ENCODE peak calls at places on chromosomes 11 and 22, in eight cellular contexts. One of them, this sample, is unnamed.

GRCh38 chr22:19847345-19847632 is 7.4 kb downstream of the GNB1L start:
- DNase-seq in Peyer's patch: no peak
- DNase-seq in IMR-90: no peak
- DNase-seq in transverse colon: no peak
- DNase-seq in psoas muscle: no peak
- DNase-seq in heart left ventricle: no peak
- DNase-seq in HCT116: no peak
- DNase-seq in GM23338: no peak
- DNase-seq in this sample: no peak

GRCh38 chr11:89477175-89477574 is 14.0 kb downstream of the NOX4 start:
- DNase-seq in Peyer's patch: no peak
- DNase-seq in IMR-90: no peak
- DNase-seq in transverse colon: peak; percentile 16
- DNase-seq in psoas muscle: no peak
- DNase-seq in heart left ventricle: no peak
- DNase-seq in HCT116: peak; percentile 12
- DNase-seq in GM23338: peak; percentile 55
- DNase-seq in this sample: no peak

GRCh38 chr11:65060913-65061408 is 2.6 kb upstream of the NAALADL1 start:
- DNase-seq in Peyer's patch: no peak
- DNase-seq in IMR-90: no peak
- DNase-seq in transverse colon: no peak
- DNase-seq in psoas muscle: no peak
- DNase-seq in heart left ventricle: no peak
- DNase-seq in HCT116: no peak
- DNase-seq in GM23338: peak; percentile 75
- DNase-seq in this sample: peak; percentile 48

GRCh38 chr11:61717286-61718033 is 35.0 kb upstream of the MYRF start:
- DNase-seq in Peyer's patch: no peak
- DNase-seq in IMR-90: no peak
- DNase-seq in transverse colon: no peak
- DNase-seq in psoas muscle: no peak
- DNase-seq in heart left ventricle: no peak
- DNase-seq in HCT116: no peak
- DNase-seq in GM23338: no peak
- DNase-seq in this sample: no peak

GRCh38 chr11:86431258-86431657 is 56.6 kb downstream of the CCDC81 start:
- DNase-seq in Peyer's patch: no peak
- DNase-seq in IMR-90: no peak
- DNase-seq in transverse colon: no peak
- DNase-seq in psoas muscle: no peak
- DNase-seq in heart left ventricle: no peak
- DNase-seq in HCT116: no peak
- DNase-seq in GM23338: no peak
- DNase-seq in this sample: no peak

GRCh38 chr11:65593518-65594414 is 1.8 kb downstream of the KCNK7 start:
- DNase-seq in Peyer's patch: peak; percentile 69
- DNase-seq in IMR-90: no peak
- DNase-seq in transverse colon: peak; percentile 49
- DNase-seq in psoas muscle: peak; percentile 87
- DNase-seq in heart left ventricle: no peak
- DNase-seq in HCT116: no peak
- DNase-seq in GM23338: peak; percentile 83
- DNase-seq in this sample: no peak

GRCh38 chr22:42342426-42343135 is 72.1 kb upstream of the TCF20 start:
- DNase-seq in Peyer's patch: no peak
- DNase-seq in IMR-90: no peak
- DNase-seq in transverse colon: no peak
- DNase-seq in psoas muscle: no peak
- DNase-seq in heart left ventricle: no peak
- DNase-seq in HCT116: no peak
- DNase-seq in GM23338: no peak
- DNase-seq in this sample: no peak

GRCh38 chr11:61980783-61981541 is 13.5 kb upstream of the FTH1 start:
- DNase-seq in Peyer's patch: peak; percentile 63
- DNase-seq in IMR-90: no peak
- DNase-seq in transverse colon: no peak
- DNase-seq in psoas muscle: no peak
- DNase-seq in heart left ventricle: no peak
- DNase-seq in HCT116: no peak
- DNase-seq in GM23338: no peak
- DNase-seq in this sample: no peak

GRCh38 chr11:120708511-120709183 is 197.1 kb downstream of the GRIK4 start:
- DNase-seq in Peyer's patch: no peak
- DNase-seq in IMR-90: no peak
- DNase-seq in transverse colon: no peak
- DNase-seq in psoas muscle: no peak
- DNase-seq in heart left ventricle: no peak
- DNase-seq in HCT116: no peak
- DNase-seq in GM23338: no peak
- DNase-seq in this sample: no peak

GRCh38 chr11:9004310-9004945 is 627 bp upstream of the NRIP3 start:
- DNase-seq in Peyer's patch: peak; percentile 52
- DNase-seq in IMR-90: no peak
- DNase-seq in transverse colon: peak; percentile 23
- DNase-seq in psoas muscle: no peak
- DNase-seq in heart left ventricle: no peak
- DNase-seq in HCT116: no peak
- DNase-seq in GM23338: peak; percentile 82
- DNase-seq in this sample: no peak

GRCh38 chr11:34251640-34251980 is 106.2 kb downstream of the ABTB2 start:
- DNase-seq in Peyer's patch: no peak
- DNase-seq in IMR-90: peak; percentile 42
- DNase-seq in transverse colon: no peak
- DNase-seq in psoas muscle: no peak
- DNase-seq in heart left ventricle: no peak
- DNase-seq in HCT116: no peak
- DNase-seq in GM23338: no peak
- DNase-seq in this sample: peak; percentile 74

GRCh38 chr22:17514092-17514491 is 49.2 kb upstream of the SLC25A18 start:
- DNase-seq in Peyer's patch: no peak
- DNase-seq in IMR-90: no peak
- DNase-seq in transverse colon: no peak
- DNase-seq in psoas muscle: no peak
- DNase-seq in heart left ventricle: peak; percentile 81
- DNase-seq in HCT116: no peak
- DNase-seq in GM23338: no peak
- DNase-seq in this sample: no peak

GRCh38 chr11:17257200-17257599 is 19.3 kb upstream of the NUCB2 start:
- DNase-seq in Peyer's patch: no peak
- DNase-seq in IMR-90: peak; percentile 78
- DNase-seq in transverse colon: no peak
- DNase-seq in psoas muscle: no peak
- DNase-seq in heart left ventricle: no peak
- DNase-seq in HCT116: no peak
- DNase-seq in GM23338: no peak
- DNase-seq in this sample: peak; percentile 73

GRCh38 chr11:83502041-83502440 is 215.9 kb upstream of the CCDC90B start:
- DNase-seq in Peyer's patch: no peak
- DNase-seq in IMR-90: no peak
- DNase-seq in transverse colon: no peak
- DNase-seq in psoas muscle: no peak
- DNase-seq in heart left ventricle: no peak
- DNase-seq in HCT116: no peak
- DNase-seq in GM23338: no peak
- DNase-seq in this sample: no peak

GRCh38 chr11:74680703-74681531 is 50.3 kb downstream of the CHRDL2 start:
- DNase-seq in Peyer's patch: peak; percentile 34
- DNase-seq in IMR-90: no peak
- DNase-seq in transverse colon: peak; percentile 6
- DNase-seq in psoas muscle: no peak
- DNase-seq in heart left ventricle: no peak
- DNase-seq in HCT116: no peak
- DNase-seq in GM23338: no peak
- DNase-seq in this sample: no peak

GRCh38 chr11:126538071-126538470 is 182.6 kb downstream of the ST3GAL4 start:
- DNase-seq in Peyer's patch: no peak
- DNase-seq in IMR-90: no peak
- DNase-seq in transverse colon: no peak
- DNase-seq in psoas muscle: no peak
- DNase-seq in heart left ventricle: no peak
- DNase-seq in HCT116: no peak
- DNase-seq in GM23338: no peak
- DNase-seq in this sample: no peak

GRCh38 chr11:132062031-132062430 is 691.6 kb downstream of the NTM start:
- DNase-seq in Peyer's patch: no peak
- DNase-seq in IMR-90: peak; percentile 62
- DNase-seq in transverse colon: no peak
- DNase-seq in psoas muscle: no peak
- DNase-seq in heart left ventricle: no peak
- DNase-seq in HCT116: no peak
- DNase-seq in GM23338: no peak
- DNase-seq in this sample: no peak

GRCh38 chr22:22745225-22746060 is 101.0 kb downstream of the GGTLC2 start:
- DNase-seq in Peyer's patch: peak; percentile 82
- DNase-seq in IMR-90: peak; percentile 19
- DNase-seq in transverse colon: peak; percentile 65
- DNase-seq in psoas muscle: no peak
- DNase-seq in heart left ventricle: no peak
- DNase-seq in HCT116: no peak
- DNase-seq in GM23338: peak; percentile 70
- DNase-seq in this sample: peak; percentile 61

GRCh38 chr11:121567988-121568387 is 115.2 kb upstream of the SORL1-AS1 start:
- DNase-seq in Peyer's patch: no peak
- DNase-seq in IMR-90: no peak
- DNase-seq in transverse colon: no peak
- DNase-seq in psoas muscle: no peak
- DNase-seq in heart left ventricle: no peak
- DNase-seq in HCT116: no peak
- DNase-seq in GM23338: no peak
- DNase-seq in this sample: no peak

GRCh38 chr11:45209480-45209879 is 63.0 kb downstream of the PRDM11 start:
- DNase-seq in Peyer's patch: no peak
- DNase-seq in IMR-90: no peak
- DNase-seq in transverse colon: no peak
- DNase-seq in psoas muscle: no peak
- DNase-seq in heart left ventricle: no peak
- DNase-seq in HCT116: no peak
- DNase-seq in GM23338: peak; percentile 15
- DNase-seq in this sample: no peak

GRCh38 chr22:33883961-33884808 is 36.1 kb downstream of the LARGE1 start:
- DNase-seq in Peyer's patch: no peak
- DNase-seq in IMR-90: no peak
- DNase-seq in transverse colon: no peak
- DNase-seq in psoas muscle: peak; percentile 68
- DNase-seq in heart left ventricle: peak; percentile 45
- DNase-seq in HCT116: no peak
- DNase-seq in GM23338: no peak
- DNase-seq in this sample: no peak

DNA sequence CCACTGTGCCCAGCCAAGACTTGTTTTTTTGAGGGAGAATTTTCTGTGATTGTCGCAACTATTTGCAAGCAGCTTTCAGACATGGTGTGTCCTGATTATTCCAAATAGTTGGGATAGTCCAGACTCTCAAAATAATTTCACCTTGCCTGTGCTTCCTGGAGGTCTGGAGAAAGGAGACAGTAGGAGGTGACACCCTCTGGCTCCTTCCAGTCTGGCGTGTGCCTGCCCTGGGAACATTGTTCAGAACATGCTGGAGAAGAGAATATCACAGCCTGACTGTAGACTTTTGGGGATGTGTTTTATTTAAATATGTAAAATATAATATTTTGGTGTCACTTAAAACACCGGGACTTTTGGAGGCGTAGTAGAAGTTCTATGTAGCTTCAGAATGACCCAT is 14.9 kb downstream of the ZNRF3 start:
- DNase-seq in Peyer's patch: no peak
- DNase-seq in IMR-90: no peak
- DNase-seq in transverse colon: no peak
- DNase-seq in psoas muscle: no peak
- DNase-seq in heart left ventricle: no peak
- DNase-seq in HCT116: no peak
- DNase-seq in GM23338: no peak
- DNase-seq in this sample: no peak
- H3K4me1 ChIP-seq in Peyer's patch: no peaks in the 10 kb centered on the region
- H3K4me1 ChIP-seq in IMR-90: peaks cover 8% of the 10 kb centered on the region
- H3K4me1 ChIP-seq in transverse colon: peaks cover 3% of the 10 kb centered on the region
- H3K4me1 ChIP-seq in psoas muscle: peaks cover 19% of the 10 kb centered on the region
- H3K4me1 ChIP-seq in heart left ventricle: peaks cover 4% of the 10 kb centered on the region
- H3K4me1 ChIP-seq in HCT116: peaks cover 23% of the 10 kb centered on the region
- H3K4me1 ChIP-seq in GM23338: peaks cover 53% of the 10 kb centered on the region
- H3K4me1 ChIP-seq in this sample: no peaks in the 10 kb centered on the region

GRCh38 chr11:72721689-72722049 is 30.5 kb downstream of the ARAP1 start:
- DNase-seq in Peyer's patch: peak; percentile 70
- DNase-seq in IMR-90: no peak
- DNase-seq in transverse colon: peak; percentile 56
- DNase-seq in psoas muscle: peak; percentile 64
- DNase-seq in heart left ventricle: peak; percentile 52
- DNase-seq in HCT116: no peak
- DNase-seq in GM23338: no peak
- DNase-seq in this sample: peak; percentile 62
- H3K4me1 ChIP-seq in Peyer's patch: peaks cover 13% of the 10 kb centered on the region
- H3K4me1 ChIP-seq in IMR-90: peaks cover 27% of the 10 kb centered on the region
- H3K4me1 ChIP-seq in transverse colon: peaks cover 25% of the 10 kb centered on the region
- H3K4me1 ChIP-seq in psoas muscle: peaks cover 47% of the 10 kb centered on the region
- H3K4me1 ChIP-seq in heart left ventricle: peaks cover 38% of the 10 kb centered on the region
- H3K4me1 ChIP-seq in HCT116: peaks cover 21% of the 10 kb centered on the region
- H3K4me1 ChIP-seq in GM23338: no peaks in the 10 kb centered on the region
- H3K4me1 ChIP-seq in this sample: peaks cover 14% of the 10 kb centered on the region

DNA sequence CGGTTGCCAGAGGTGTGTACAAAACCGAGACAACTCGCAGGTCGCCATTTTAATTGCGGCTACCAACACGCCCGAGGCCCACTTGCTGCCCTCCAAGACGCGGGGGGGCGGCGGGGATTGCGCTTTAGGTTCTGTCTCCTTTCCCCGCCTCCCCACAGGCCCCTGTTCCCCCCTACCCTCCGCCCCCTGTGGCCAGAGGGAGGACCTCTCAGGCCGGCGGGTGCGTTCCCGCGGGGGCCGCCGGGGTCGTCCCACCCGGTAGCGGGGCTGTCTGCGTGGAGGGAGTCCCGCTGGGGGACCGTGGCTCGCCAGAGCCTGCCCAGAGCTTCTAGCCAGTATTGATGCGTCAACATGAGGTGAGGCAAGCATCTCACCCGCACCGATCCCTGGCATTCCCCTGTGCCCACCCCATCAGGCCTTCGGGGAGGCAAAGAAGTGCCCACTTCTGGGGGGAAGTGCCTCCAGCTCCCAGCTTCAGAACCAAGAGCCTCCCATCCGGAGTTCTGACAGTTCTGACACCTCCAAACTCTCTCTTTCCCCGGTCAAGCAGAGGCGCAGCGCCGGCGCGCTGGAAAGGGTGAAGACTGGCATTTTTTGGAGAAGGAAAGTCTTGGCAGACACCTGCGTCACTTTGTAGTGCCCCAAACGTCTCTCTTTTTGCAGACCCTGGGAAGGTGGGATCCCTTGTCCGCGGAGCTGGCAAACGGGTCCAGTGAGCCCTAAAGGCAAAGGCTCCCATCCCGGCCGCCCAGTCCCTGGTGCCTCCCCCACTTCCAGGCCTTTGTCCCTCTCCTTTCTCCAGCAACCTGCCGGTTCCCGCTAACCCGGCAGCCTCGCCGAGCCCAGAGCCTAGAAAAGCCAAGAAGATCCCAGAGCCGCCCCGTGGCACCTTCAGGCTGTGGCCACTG is 3.1 kb upstream of the PAX6 start:
- DNase-seq in Peyer's patch: no peak
- DNase-seq in IMR-90: no peak
- DNase-seq in transverse colon: no peak
- DNase-seq in psoas muscle: peak; percentile 48
- DNase-seq in heart left ventricle: no peak
- DNase-seq in HCT116: no peak
- DNase-seq in GM23338: peak; percentile 61
- DNase-seq in this sample: no peak
- H3K4me1 ChIP-seq in Peyer's patch: no peaks in the 10 kb centered on the region
- H3K4me1 ChIP-seq in IMR-90: no peaks in the 10 kb centered on the region
- H3K4me1 ChIP-seq in transverse colon: peaks cover 43% of the 10 kb centered on the region
- H3K4me1 ChIP-seq in psoas muscle: peaks cover 63% of the 10 kb centered on the region
- H3K4me1 ChIP-seq in heart left ventricle: peaks cover 65% of the 10 kb centered on the region
- H3K4me1 ChIP-seq in HCT116: peaks cover 22% of the 10 kb centered on the region
- H3K4me1 ChIP-seq in GM23338: peaks cover 71% of the 10 kb centered on the region
- H3K4me1 ChIP-seq in this sample: peaks cover 15% of the 10 kb centered on the region

GRCh38 chr11:76788661-76789442 is 5.7 kb downstream of the TSKU start:
- DNase-seq in Peyer's patch: peak; percentile 90
- DNase-seq in IMR-90: no peak
- DNase-seq in transverse colon: peak; percentile 90
- DNase-seq in psoas muscle: no peak
- DNase-seq in heart left ventricle: no peak
- DNase-seq in HCT116: peak; percentile 85
- DNase-seq in GM23338: no peak
- DNase-seq in this sample: no peak
- H3K4me1 ChIP-seq in Peyer's patch: peaks cover 6% of the 10 kb centered on the region
- H3K4me1 ChIP-seq in IMR-90: peaks cover 14% of the 10 kb centered on the region
- H3K4me1 ChIP-seq in transverse colon: peaks cover 9% of the 10 kb centered on the region
- H3K4me1 ChIP-seq in psoas muscle: peaks cover 3% of the 10 kb centered on the region
- H3K4me1 ChIP-seq in heart left ventricle: peaks cover 25% of the 10 kb centered on the region
- H3K4me1 ChIP-seq in HCT116: peaks cover 86% of the 10 kb centered on the region
- H3K4me1 ChIP-seq in GM23338: peaks cover 39% of the 10 kb centered on the region
- H3K4me1 ChIP-seq in this sample: peaks cover 37% of the 10 kb centered on the region

This sample was measured in GM23248.